ENCODE peak calls at places on chromosome 10, in four cellular contexts. K is SK-N-SH, F is GM12878, Q is K562. S is an unnamed sample.

GRCh38 chr10:1151071-1152033 is 95.2 kb downstream of the WDR37 start:
- DNase-seq in Q (no peak), K (peak), F (no peak), S (no peak)

GRCh38 chr10:24891823-24892222 is 60.6 kb downstream of the PRTFDC1 start:
- DNase-seq in F (no peak), K (peak), Q (no peak), S (no peak)

GRCh38 chr10:3532644-3533043 is 252.4 kb downstream of the KLF6 start:
- DNase-seq in Q (no peak), K (no peak), F (no peak), S (no peak)

GRCh38 chr10:113663142-113663541 is 699 bp downstream of the NRAP start:
- DNase-seq in K (no peak), Q (no peak), F (no peak), S (no peak)

GRCh38 chr10:21517134-21517982 is 8.1 kb downstream of the SKIDA1 start:
- DNase-seq in Q (peak), K (peak), F (no peak), S (no peak)

GRCh38 chr10:72276013-72276387 is 2.3 kb downstream of the DDIT4 start:
- DNase-seq in Q (no peak), K (no peak), F (no peak), S (no peak)

GRCh38 chr10:79386637-79387465 is 39.6 kb downstream of the PPIF start:
- DNase-seq in K (peak), Q (no peak), F (no peak), S (no peak)

GRCh38 chr10:27330074-27330473 is 89.5 kb upstream of the ACBD5 start:
- DNase-seq in K (peak), Q (no peak), F (no peak), S (no peak)

GRCh38 chr10:49005270-49005669 is 65.6 kb upstream of the LRRC18 start:
- DNase-seq in K (no peak), F (no peak), Q (no peak), S (no peak)

GRCh38 chr10:34723746-34724145 is 91.3 kb downstream of the PARD3 start:
- DNase-seq in K (peak), F (no peak), Q (no peak), S (peak)

GRCh38 chr10:35432781-35433338 is 96.6 kb downstream of the CCNY start:
- DNase-seq in F (no peak), Q (no peak), K (no peak), S (no peak)

GRCh38 chr10:42984761-42985325 is 92.0 kb upstream of the RET start:
- DNase-seq in F (no peak), K (no peak), Q (no peak), S (no peak)

DNA sequence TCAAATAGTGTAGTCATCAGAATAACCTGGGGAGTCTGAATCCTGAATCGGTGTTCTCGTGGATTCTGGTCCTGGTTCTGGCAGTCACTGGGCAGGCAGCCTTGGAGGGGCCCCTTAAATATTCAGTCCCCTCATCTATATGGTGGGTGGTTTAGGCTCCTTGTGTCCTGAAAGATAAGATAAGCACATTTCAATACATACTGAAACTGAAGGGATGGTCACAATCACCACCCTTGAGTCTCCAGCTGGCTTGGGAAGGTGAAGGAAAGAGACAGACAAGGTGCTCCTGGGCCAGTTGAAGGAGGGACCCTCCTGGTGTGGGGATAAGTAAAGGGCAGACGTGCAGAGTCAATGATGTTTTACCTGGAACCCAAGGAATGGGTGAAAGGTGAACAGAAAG is 146.7 kb downstream of the CXCL12 start:
- DNase-seq in F (no peak), K (no peak), Q (peak), S (no peak)
- TF ChIP-seq MXI1 in F (no peak), K (no peak), Q (no peak), S (no peak)

GRCh38 chr10:89699581-89700064 is 1.8 kb upstream of the KIF20B start:
- DNase-seq in Q (no peak), F (no peak), K (no peak), S (peak)
- TF ChIP-seq GABPA in Q (no peak), F (no peak), K (no peak), S (peak)

GRCh38 chr10:131960631-131961046 is 21.1 kb downstream of the BNIP3 start:
- DNase-seq in K (no peak), Q (no peak), F (no peak), S (no peak)

GRCh38 chr10:131963350-131963749 is 18.4 kb downstream of the BNIP3 start:
- DNase-seq in Q (no peak), F (no peak), K (no peak), S (no peak)

GRCh38 chr10:131963811-131964210 is 17.9 kb downstream of the BNIP3 start:
- DNase-seq in Q (no peak), F (no peak), K (no peak), S (no peak)

GRCh38 chr10:131961047-131961776 is 20.5 kb downstream of the BNIP3 start:
- DNase-seq in K (peak), F (no peak), Q (no peak), S (no peak)

DNA sequence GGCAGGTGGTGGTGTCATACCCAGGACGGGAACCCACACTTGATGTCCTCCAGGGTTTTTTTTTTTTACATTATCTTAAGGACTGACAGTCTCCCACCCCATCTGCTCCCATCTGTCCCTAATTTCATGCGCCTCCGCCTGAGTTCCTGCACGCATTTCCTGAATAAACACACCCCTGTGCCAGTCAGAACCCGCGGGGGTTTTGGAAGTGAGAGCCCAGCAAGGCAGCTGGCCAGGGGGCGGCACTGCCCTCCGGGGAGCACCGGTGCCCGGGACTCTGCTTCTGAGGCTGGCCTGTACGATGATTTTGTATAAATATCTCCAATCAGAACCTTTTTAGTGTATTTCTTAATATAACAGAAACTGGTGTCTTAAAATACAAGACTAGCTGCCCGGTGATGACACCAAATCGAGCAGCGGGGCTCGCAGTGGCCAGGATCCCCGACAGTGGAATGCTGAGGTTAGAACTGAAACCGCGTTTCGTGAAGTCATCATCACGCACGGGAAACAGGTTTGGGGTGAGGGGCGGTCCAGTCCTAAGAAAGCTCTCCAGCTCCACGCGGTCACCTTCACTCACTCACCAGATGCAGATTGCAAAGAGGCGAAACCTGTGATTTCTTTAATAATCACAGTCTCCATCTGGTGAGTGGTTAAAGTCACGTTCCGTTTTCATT is 19.8 kb downstream of the BNIP3 start:
- DNase-seq in F (no peak), K (peak), Q (no peak), S (no peak)
- H3K27ac ChIP-seq in F (no peak), K (peak), Q (peak), S (no peak)

GRCh38 chr10:44973323-44974081 is 5.1 kb downstream of the DEPP1 start:
- DNase-seq in Q (no peak), F (no peak), K (no peak), S (no peak)
- TF ChIP-seq MXI1 in Q (no peak), F (no peak), K (no peak), S (no peak)

GRCh38 chr10:63558132-63558784 is 37.1 kb downstream of the REEP3 start:
- DNase-seq in Q (no peak), K (no peak), F (no peak), S (no peak)

GRCh38 chr10:63555330-63555729 is 34.1 kb downstream of the REEP3 start:
- DNase-seq in Q (no peak), F (no peak), K (no peak), S (no peak)

GRCh38 chr10:63553031-63553430 is 31.8 kb downstream of the REEP3 start:
- DNase-seq in Q (no peak), F (no peak), K (no peak), S (no peak)

GRCh38 chr10:63553473-63553872 is 32.3 kb downstream of the REEP3 start:
- DNase-seq in F (no peak), Q (no peak), K (no peak), S (no peak)

DNA sequence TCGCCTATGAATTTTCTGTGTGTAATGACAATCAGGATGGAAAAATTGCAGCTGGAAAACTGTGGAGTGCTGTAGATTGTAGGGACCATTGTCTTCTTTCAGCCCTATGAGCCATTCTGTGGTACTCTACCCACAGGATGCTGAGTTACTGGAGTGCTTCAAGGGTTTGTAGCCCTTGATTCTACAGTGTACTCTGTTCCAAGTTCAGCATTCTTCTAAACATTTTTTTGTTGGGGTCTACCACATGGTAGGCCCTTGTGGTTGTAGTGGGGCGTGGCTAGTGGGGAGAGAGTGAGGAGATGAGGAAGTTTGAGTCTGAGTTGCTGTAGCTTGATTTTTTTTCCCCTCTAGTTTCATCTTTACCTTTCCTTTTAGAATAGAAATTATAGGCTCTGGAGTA is 33.5 kb downstream of the REEP3 start:
- DNase-seq in F (peak), K (no peak), Q (no peak), S (no peak)
- TF ChIP-seq GABPA in F (no peak), K (no peak), Q (no peak), S (no peak)

DNA sequence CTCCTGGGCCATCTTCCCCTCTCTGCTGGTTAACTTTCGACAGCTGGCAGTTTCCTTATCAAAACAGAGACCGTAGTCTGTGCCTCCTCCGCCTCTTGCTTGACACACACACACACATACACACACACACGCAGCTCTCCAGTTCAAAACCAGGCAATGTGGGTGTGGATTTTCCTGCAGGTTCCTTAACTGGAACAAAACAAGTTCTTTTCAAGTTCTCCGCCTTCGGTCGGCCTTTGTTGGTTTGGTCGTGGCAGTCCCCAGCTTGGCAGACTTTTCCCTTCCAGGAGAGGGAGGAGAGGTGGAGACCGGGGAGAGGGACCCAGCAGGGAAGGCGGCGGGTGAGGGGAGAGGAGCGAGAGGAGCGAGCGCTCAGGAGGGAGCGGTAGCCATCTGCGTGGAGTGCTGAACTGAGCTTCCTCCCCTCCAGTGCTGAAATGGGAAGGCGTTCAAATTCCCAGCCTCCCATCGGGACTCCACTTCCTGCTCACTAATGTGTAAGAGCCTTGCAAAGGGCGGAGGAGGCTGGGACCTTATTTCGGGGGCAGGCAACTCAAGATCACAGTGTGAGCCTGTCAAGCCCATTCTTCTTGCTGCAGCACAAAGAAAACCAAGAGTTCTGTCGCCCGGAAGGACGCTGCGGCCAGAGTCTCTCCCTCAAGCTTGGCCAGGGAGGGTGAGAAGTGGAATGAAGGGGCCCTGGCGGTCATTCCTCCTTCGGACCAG is 120.6 kb downstream of the PRPF18 start:
- DNase-seq in K (no peak), Q (peak), F (no peak), S (peak)
- H3K27ac ChIP-seq in K (peak), Q (peak), F (peak), S (no peak)

DNA sequence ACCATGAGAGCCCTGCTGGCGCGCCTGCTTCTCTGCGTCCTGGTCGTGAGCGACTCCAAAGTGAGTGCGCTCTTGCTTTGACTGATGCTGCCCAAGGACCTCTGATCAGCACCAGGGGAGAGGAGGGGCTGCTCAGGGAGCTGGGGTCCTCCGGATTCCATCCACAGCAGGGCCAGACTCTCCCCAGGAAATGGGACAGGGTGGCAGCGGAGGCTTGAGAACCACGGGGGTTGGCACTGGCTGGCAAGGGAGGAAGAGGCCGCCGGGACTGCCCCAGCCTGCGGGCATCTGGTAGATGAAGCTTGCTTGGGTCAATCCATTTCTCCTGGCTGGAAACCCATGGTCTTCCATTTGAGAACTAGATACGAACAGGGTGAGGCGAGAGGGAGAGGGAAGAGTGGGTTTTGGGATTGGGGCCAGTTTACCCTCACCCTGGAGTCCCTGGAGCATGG is 647 bp downstream of the PLAU start:
- DNase-seq in F (no peak), Q (no peak), K (no peak), S (no peak)
- TF ChIP-seq MXI1 in F (no peak), Q (no peak), K (no peak), S (no peak)

GRCh38 chr10:4708123-4708759 is 117.8 kb upstream of the AKR1E2 start:
- DNase-seq in F (no peak), Q (peak), K (no peak), S (peak)
- TF ChIP-seq GABPA in F (no peak), Q (no peak), K (no peak), S (no peak)

DNA sequence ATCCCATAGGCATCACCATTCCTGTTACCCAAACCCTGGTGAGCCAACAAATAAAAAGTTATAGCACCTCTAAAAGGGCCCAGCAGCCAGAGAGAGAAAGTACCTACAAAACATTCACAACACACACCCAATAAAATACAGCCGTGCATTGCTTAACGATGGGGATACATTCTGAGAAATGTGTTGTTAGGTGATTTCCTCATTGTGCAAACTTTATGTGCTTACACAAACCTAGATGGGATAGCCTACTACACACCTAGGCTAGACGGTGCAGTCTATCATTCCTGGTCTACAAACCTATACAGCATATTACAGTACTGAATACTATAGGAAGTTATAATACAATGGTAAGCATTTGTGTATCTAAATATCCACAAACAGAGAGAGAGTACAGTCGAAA is 44.9 kb upstream of the UCN3 start:
- DNase-seq in F (no peak), Q (no peak), K (no peak), S (no peak)
- H3K27ac ChIP-seq in F (no peak), Q (no peak), K (no peak), S (no peak)